ENCODE peak calls at places on chromosomes 16 and 17, in five cellular contexts. T, J, I, D and Y are unnamed samples. For H3K36me3, the result is how much of the 10 kb centered on the place peaks cover.

GRCh38 chr16:1089439-1089821 is 6.6 kb downstream of the C1QTNF8 start:
- DNase-seq in T (no peak), J (no peak), I (no peak), D (no peak), Y (no peak)

GRCh38 chr16:74025-74424 is 1.6 kb upstream of the RHBDF1 start:
- DNase-seq in T (no peak), J (no peak), I (no peak), D (no peak), Y (no peak)

GRCh38 chr16:711548-712320 is 3.2 kb upstream of the METRN start:
- DNase-seq in T (peak), J (no peak), I (peak), D (peak), Y (no peak)

GRCh38 chr17:78529871-78530670 is 47.1 kb downstream of the DNAH17 start:
- DNase-seq in T (no peak), J (no peak), I (no peak), D (peak), Y (no peak)

GRCh38 chr17:79633937-79634813 is 23.3 kb upstream of the RBFOX3 start:
- DNase-seq in T (peak), J (peak), I (peak), D (peak), Y (peak)

GRCh38 chr17:78112508-78113471 is 15.8 kb downstream of the TMC6 start:
- DNase-seq in T (peak), J (no peak), I (peak), D (peak), Y (no peak)

GRCh38 chr17:68305132-68305531 is 13.8 kb downstream of the ARSG start:
- DNase-seq in T (no peak), J (no peak), I (no peak), D (no peak), Y (no peak)

GRCh38 chr16:87317766-87318121 is 552 bp upstream of the C16orf95 start:
- DNase-seq in T (peak), J (peak), I (peak), D (peak), Y (no peak)

GRCh38 chr17:66200685-66201092 is 8.8 kb upstream of the CEP112 start:
- DNase-seq in T (no peak), J (no peak), I (no peak), D (peak), Y (no peak)

GRCh38 chr16:28317040-28317880 is 24.9 kb downstream of the SBK1 start:
- DNase-seq in T (no peak), J (no peak), I (no peak), D (peak), Y (no peak)

GRCh38 chr16:4487955-4488481 is 11.8 kb downstream of the HMOX2 start:
- DNase-seq in T (no peak), J (no peak), I (no peak), D (peak), Y (no peak)

GRCh38 chr17:49635121-49635520 is 42.8 kb downstream of the SPOP start:
- DNase-seq in T (no peak), J (no peak), I (no peak), D (no peak), Y (no peak)

GRCh38 chr17:40956401-40957254 is 10.1 kb downstream of the KRT39 start:
- DNase-seq in T (no peak), J (no peak), I (no peak), D (no peak), Y (no peak)

GRCh38 chr17:78915872-78916632 is 9.1 kb downstream of the TIMP2 start:
- DNase-seq in T (no peak), J (no peak), I (peak), D (peak), Y (peak)

GRCh38 chr17:45298546-45299285 is 18.1 kb downstream of the MAP3K14 start:
- DNase-seq in T (no peak), J (no peak), I (no peak), D (no peak), Y (no peak)

GRCh38 chr17:29443041-29443440 is 52.9 kb downstream of the TAOK1 start:
- DNase-seq in T (no peak), J (no peak), I (no peak), D (no peak), Y (no peak)

GRCh38 chr16:56363781-56364565 is 61.4 kb downstream of the AMFR start:
- DNase-seq in T (no peak), J (no peak), I (no peak), D (no peak), Y (no peak)
- H3K36me3 ChIP-seq in T (under half), J (half or more), I (under half), D (half or more), Y (half or more)

DNA sequence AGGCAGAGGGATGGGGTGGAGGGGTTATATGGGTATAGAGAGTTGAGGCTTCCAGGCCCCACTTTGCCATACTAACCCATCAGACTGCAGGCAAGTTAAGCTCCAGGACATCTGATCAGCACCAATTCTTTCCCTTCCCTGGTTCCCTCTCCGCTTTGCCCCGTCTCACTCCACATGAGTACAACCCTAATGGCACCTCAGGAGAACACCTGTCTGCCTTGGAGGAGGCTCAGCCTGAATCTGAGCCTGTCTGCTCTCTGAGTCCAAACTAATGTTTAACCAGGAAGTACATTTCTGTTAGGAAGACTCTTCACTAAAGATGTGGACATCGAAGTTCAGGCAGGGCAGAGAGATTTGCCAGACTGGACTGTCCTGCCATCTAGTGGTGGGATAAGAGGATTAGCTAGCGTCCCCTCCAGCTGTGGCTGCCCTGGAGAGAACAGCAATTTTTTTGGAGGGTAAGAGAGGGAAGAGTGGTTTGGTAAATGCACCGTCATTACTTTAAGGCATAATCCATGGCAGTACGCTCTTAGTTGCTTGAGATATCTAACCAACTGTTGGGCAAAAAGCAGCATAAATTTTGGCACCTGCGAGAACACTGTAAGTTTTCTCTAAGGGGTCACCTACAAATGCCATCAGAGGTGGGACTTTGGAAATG is 29.2 kb upstream of the LRRC75A start:
- DNase-seq in T (peak), J (peak), I (peak), D (peak), Y (no peak)
- TF ChIP-seq POLR2A in T (no peak), J (no peak), I (no peak), D (no peak), Y (no peak)

GRCh38 chr16:71878911-71879310 is 5.1 kb downstream of the ZNF821 start:
- DNase-seq in T (no peak), J (no peak), I (no peak), D (no peak), Y (no peak)
- H3K36me3 ChIP-seq in T (under half), J (half or more), I (under half), D (half or more), Y (under half)

GRCh38 chr16:89565506-89566372 is 5.3 kb downstream of the RPL13 start:
- DNase-seq in T (no peak), J (no peak), I (no peak), D (peak), Y (no peak)
- TF ChIP-seq POLR2A in T (no peak), J (no peak), I (no peak), D (no peak), Y (peak)

DNA sequence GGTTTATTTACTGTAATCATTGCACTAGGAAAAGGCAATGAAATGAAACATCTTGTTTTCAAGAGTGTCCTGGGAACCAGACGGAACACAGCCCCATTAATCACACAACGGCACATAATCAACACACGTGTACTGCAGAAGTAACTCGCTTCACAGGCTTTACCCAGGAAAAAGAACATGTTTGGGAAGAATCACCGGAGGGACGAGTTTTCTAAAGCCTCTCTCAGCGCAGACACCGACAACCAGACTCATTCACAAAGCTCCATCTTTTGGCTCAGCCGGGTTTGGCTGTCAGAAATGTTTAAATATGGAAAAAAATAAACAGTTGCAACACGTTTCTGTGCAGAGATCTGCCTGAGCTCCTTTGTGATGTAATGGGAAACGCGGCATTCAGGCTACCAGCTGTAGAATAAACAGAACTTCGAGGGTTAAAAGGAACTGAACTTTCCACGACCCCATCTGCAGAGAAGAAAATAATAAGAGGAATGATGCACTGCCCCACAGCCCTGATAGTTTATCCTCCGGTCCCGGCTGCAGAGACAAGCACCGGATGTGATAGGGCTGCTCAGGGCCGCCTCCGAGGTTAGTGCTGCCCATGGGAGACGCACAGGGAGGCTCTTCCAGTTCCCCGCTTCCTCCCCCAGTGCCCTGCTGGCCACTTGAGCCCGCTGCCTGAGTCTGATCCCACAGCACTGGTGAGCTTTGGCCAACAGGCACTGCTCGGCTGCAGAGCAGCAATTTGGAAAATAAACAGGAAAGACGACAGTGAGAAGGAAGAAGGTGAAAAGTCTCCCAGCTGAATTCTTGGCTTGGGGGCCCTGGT is 119.8 kb downstream of the HIC1 start:
- DNase-seq in T (peak), J (no peak), I (peak), D (no peak), Y (no peak)
- H3K36me3 ChIP-seq in T (under half), J (under half), I (under half), D (under half), Y (under half)